ENCODE peak calls at places on chromosomes 11 and 22, in nine cellular contexts. K is kidney epithelial cell; H is fibroblast of pulmonary artery; N is CD8-positive, alpha-beta T cell; E is AG04450; I is cardiac fibroblast; Z is cardiac muscle cell; U is AG10803; B is lung. Q is an unnamed sample.

GRCh38 chr11:116193321-116194114 is 579.3 kb downstream of the BUD13 start:
- DNase-seq in K (peak), H (peak), N (no peak), E (peak), I (peak), Z (peak), U (peak), B (peak), Q (peak)

GRCh38 chr11:82829101-82829500 is 71.1 kb downstream of the PRCP start:
- DNase-seq in K (no peak), H (no peak), N (no peak), E (no peak), I (no peak), Z (no peak), U (no peak), B (no peak), Q (no peak)

GRCh38 chr22:21937821-21938070 is 14.9 kb downstream of the PPM1F start:
- DNase-seq in K (no peak), H (no peak), N (no peak), E (no peak), I (no peak), Z (no peak), U (peak), B (peak), Q (no peak)

GRCh38 chr11:111301840-111302113 is 3.4 kb downstream of the POU2AF3 start:
- DNase-seq in K (no peak), H (no peak), N (no peak), E (no peak), I (no peak), Z (no peak), U (no peak), B (no peak), Q (no peak)

GRCh38 chr11:59706518-59707285 is 6.9 kb downstream of the OR10V1 start:
- DNase-seq in K (peak), H (peak), N (no peak), E (peak), I (peak), Z (peak), U (peak), B (no peak), Q (peak)

GRCh38 chr11:47356998-47357329 is 4.5 kb upstream of the MYBPC3 start:
- DNase-seq in K (no peak), H (no peak), N (no peak), E (no peak), I (no peak), Z (no peak), U (no peak), B (no peak), Q (no peak)

GRCh38 chr11:128313931-128314330 is 273.4 kb downstream of the ETS1 start:
- DNase-seq in K (no peak), H (no peak), N (no peak), E (no peak), I (no peak), Z (no peak), U (no peak), B (no peak), Q (no peak)

GRCh38 chr11:47867821-47868220 is 19.7 kb upstream of the NUP160 start:
- DNase-seq in K (no peak), H (no peak), N (no peak), E (no peak), I (peak), Z (peak), U (peak), B (no peak), Q (no peak)

GRCh38 chr11:64104632-64105031 is 61.3 kb downstream of the MACROD1 start:
- DNase-seq in K (no peak), H (no peak), N (no peak), E (no peak), I (no peak), Z (no peak), U (no peak), B (no peak), Q (no peak)

GRCh38 chr11:95465887-95466286 is 234.9 kb upstream of the SESN3 start:
- DNase-seq in K (no peak), H (no peak), N (no peak), E (no peak), I (no peak), Z (no peak), U (no peak), B (no peak), Q (no peak)

GRCh38 chr22:49691256-49691655 is 136.4 kb downstream of the BRD1 start:
- DNase-seq in K (no peak), H (no peak), N (no peak), E (no peak), I (no peak), Z (no peak), U (no peak), B (no peak), Q (no peak)

GRCh38 chr11:1222491-1223345 is at the start of gene MUC5B:
- DNase-seq in K (no peak), H (no peak), N (no peak), E (no peak), I (peak), Z (peak), U (no peak), B (no peak), Q (no peak)

GRCh38 chr22:19060356-19061009 is 61.7 kb downstream of the DGCR2 start:
- DNase-seq in K (no peak), H (no peak), N (no peak), E (peak), I (no peak), Z (no peak), U (no peak), B (no peak), Q (peak)

GRCh38 chr22:39490135-39490798 is 11.8 kb upstream of the MIEF1 start:
- DNase-seq in K (no peak), H (peak), N (peak), E (no peak), I (peak), Z (peak), U (peak), B (peak), Q (peak)

GRCh38 chr22:41919357-41920224 is 4.7 kb upstream of the SHISA8 start:
- DNase-seq in K (no peak), H (no peak), N (peak), E (no peak), I (peak), Z (peak), U (peak), B (peak), Q (peak)

GRCh38 chr11:69121621-69122336 is 34.0 kb upstream of the SMIM38 start:
- DNase-seq in K (no peak), H (no peak), N (no peak), E (no peak), I (no peak), Z (no peak), U (no peak), B (no peak), Q (no peak)

GRCh38 chr11:67349036-67349435 is 4.3 kb downstream of the POLD4 start:
- DNase-seq in K (no peak), H (no peak), N (no peak), E (no peak), I (no peak), Z (no peak), U (no peak), B (no peak), Q (no peak)

GRCh38 chr11:67344264-67344663 is 9.1 kb downstream of the POLD4 start:
- DNase-seq in K (no peak), H (no peak), N (peak), E (no peak), I (no peak), Z (no peak), U (no peak), B (no peak), Q (no peak)

GRCh38 chr11:67347964-67348749 is 5.2 kb downstream of the POLD4 start:
- DNase-seq in K (no peak), H (no peak), N (no peak), E (no peak), I (no peak), Z (peak), U (peak), B (no peak), Q (peak)

GRCh38 chr11:67345247-67345948 is 7.9 kb downstream of the POLD4 start:
- DNase-seq in K (no peak), H (no peak), N (no peak), E (no peak), I (no peak), Z (no peak), U (no peak), B (no peak), Q (no peak)

GRCh38 chr11:67345949-67346819 is 7.2 kb downstream of the POLD4 start:
- DNase-seq in K (no peak), H (peak), N (no peak), E (no peak), I (peak), Z (peak), U (peak), B (peak), Q (peak)
- TF ChIP-seq CTCF in K (peak), H (peak), N (peak), E (peak), I (peak), Z (peak), U (peak), B (peak), Q (peak)

GRCh38 chr11:86150826-86151187 is 81.9 kb upstream of the PICALM start:
- DNase-seq in K (no peak), H (no peak), N (no peak), E (no peak), I (peak), Z (peak), U (peak), B (no peak), Q (no peak)

GRCh38 chr11:86149813-86150212 is 80.9 kb upstream of the PICALM start:
- DNase-seq in K (no peak), H (no peak), N (no peak), E (no peak), I (no peak), Z (no peak), U (no peak), B (no peak), Q (peak)

GRCh38 chr11:86152006-86152862 is 83.3 kb upstream of the PICALM start:
- DNase-seq in K (peak), H (peak), N (no peak), E (no peak), I (peak), Z (peak), U (peak), B (no peak), Q (no peak)

GRCh38 chr11:86152901-86153300 is 84.0 kb upstream of the PICALM start:
- DNase-seq in K (no peak), H (no peak), N (no peak), E (no peak), I (no peak), Z (no peak), U (no peak), B (no peak), Q (no peak)

DNA sequence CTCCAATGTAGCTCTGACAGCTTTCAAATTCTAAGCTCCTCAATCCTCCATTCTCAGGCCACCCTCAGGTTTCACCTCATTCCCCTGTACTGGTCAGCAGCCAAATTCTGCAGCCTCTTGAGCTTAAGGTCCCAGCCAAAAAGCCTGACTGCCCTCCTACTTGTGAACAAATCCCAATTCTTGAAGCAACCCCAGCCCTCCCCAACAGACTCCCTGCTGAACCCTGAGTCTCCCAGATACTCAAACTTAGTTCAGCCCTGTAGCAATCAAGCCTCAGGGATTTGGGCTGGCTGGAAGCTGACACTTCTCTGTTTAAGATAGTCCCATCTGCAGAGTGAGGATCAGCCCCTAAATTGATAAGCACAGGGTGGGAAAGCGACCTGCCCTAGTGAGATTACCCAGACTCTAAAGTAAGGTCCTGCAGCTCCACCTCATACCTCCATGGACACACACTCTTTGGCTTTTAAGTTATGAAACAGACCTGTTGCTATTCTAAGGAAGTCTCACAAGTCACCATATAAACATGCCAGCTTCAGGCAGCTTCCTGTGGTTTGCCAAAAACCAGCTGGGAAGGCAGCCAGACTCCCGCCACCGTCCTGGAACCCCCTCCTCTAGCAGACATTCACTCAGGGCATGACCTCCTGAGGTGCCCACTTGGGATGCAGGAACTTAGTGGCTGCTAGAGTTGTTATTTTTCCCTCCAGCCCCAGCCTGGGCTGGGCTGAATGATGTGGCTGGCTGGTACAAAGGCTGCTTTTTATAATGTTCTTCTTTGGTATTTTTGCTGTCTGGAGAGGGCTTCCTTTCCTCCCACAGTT is 82.5 kb upstream of the PICALM start:
- DNase-seq in K (peak), H (no peak), N (no peak), E (no peak), I (peak), Z (peak), U (peak), B (peak), Q (peak)
- H3K4me3 ChIP-seq in K (no peak), H (no peak), N (no peak), E (no peak), I (no peak), Z (no peak), U (no peak), B (no peak), Q (no peak)

DNA sequence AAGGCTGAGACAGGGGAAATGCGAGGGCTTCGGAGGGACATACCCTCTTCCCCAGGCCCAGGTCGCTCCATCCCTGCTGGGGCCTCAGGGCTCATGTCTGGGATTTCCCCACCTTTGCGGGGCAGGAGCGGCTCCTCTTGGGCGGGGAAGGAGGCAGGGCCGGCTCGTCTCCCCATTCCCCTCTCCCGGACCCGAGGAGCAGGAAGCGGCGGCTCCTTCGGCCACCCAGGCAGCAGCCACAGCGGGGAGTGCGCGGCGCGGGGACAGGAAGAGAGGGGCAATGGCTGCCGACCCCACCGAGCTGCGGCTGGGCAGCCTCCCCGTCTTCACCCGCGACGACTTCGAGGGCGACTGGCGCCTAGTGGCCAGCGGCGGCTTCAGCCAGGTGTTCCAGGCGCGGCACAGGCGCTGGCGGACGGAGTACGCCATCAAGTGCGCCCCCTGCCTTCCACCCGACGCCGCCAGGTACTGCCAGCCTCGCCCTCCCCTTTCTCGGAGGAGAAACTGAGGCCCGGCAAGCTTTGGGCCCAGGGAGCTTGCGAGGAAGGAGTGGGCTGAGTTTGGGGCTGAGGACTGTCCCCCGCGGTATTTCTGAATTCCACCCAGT is at the start of gene ANKK1:
- DNase-seq in K (no peak), H (no peak), N (no peak), E (no peak), I (no peak), Z (no peak), U (no peak), B (no peak), Q (no peak)
- TF ChIP-seq CTCF in K (peak), H (peak), N (no peak), E (peak), I (no peak), Z (peak), U (no peak), B (no peak), Q (peak)

DNA sequence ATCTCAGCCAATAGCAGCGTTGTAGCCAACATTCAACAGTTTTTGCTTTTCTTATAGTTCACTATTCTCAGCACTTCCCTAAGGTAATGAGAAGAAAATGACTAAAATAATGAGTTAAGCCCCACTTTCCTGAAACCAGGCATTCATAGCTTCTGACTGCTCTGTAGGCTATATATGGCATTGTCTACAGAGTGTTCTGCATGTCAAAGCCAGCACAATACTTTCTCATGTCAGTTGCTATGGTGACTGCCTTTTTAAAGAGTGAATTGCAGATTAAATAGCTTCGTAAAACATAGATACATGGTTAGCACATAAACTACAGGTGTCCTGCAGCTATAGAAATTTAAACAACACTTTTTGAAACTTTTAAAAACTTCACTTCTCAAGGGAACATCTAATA is 1256.1 kb upstream of the CNTN5 start:
- DNase-seq in K (no peak), H (peak), N (no peak), E (no peak), I (peak), Z (peak), U (no peak), B (no peak), Q (peak)
- H3K4me3 ChIP-seq in K (no peak), H (no peak), N (no peak), E (no peak), I (no peak), Z (no peak), U (no peak), B (no peak), Q (no peak)

GRCh38 chr22:37999640-38000272 is 15.4 kb upstream of the SOX10 start:
- DNase-seq in K (peak), H (peak), N (no peak), E (no peak), I (peak), Z (peak), U (peak), B (no peak), Q (peak)
- TF ChIP-seq CTCF in K (no peak), H (no peak), N (no peak), E (no peak), I (no peak), Z (no peak), U (no peak), B (no peak), Q (no peak)

GRCh38 chr11:60852060-60852638 is 3.6 kb downstream of the PTGDR2 start:
- DNase-seq in K (no peak), H (no peak), N (no peak), E (no peak), I (no peak), Z (no peak), U (no peak), B (no peak), Q (no peak)
- H3K4me3 ChIP-seq in K (no peak), H (no peak), N (no peak), E (no peak), I (no peak), Z (no peak), U (no peak), B (no peak), Q (no peak)

GRCh38 chr11:36059660-36060059 is 115.8 kb downstream of the LDLRAD3 start:
- DNase-seq in K (no peak), H (no peak), N (no peak), E (no peak), I (no peak), Z (no peak), U (no peak), B (no peak), Q (no peak)
- TF ChIP-seq CTCF in K (no peak), H (no peak), N (no peak), E (no peak), I (no peak), Z (no peak), U (no peak), B (no peak), Q (no peak)

GRCh38 chr11:109945626-109946321 is 147.4 kb upstream of the ZC3H12C start:
- DNase-seq in K (no peak), H (no peak), N (no peak), E (no peak), I (no peak), Z (no peak), U (no peak), B (no peak), Q (no peak)
- H3K4me3 ChIP-seq in K (no peak), H (no peak), N (no peak), E (no peak), I (no peak), Z (no peak), U (peak), B (no peak), Q (no peak)

Q was measured in choroid plexus epithelial cell.